ENCODE peak calls at places on chromosomes 1 and 21, in six cellular contexts. Z is AG10803, Y is ureter, S is body of pancreas, F is AG04450, M is COLO829. W is an unnamed sample.

GRCh38 chr1:64051801-64052200 is 151.6 kb upstream of the UBE2U start:
- DNase-seq in M (no peak), F (no peak), Y (no peak), S (no peak), Z (no peak), W (no peak)

GRCh38 chr1:92797961-92798360 is 13.1 kb upstream of the EVI5 start:
- DNase-seq in Z (peak), S (no peak), M (peak), F (peak), Y (no peak), W (no peak)

GRCh38 chr1:231387770-231388669 is 34.1 kb downstream of the EGLN1 start:
- DNase-seq in F (no peak), Y (no peak), S (no peak), Z (peak), M (no peak), W (no peak)

GRCh38 chr1:89382479-89382878 is 18.6 kb downstream of the GBP6 start:
- DNase-seq in M (peak), Z (no peak), F (no peak), S (no peak), Y (no peak), W (no peak)

GRCh38 chr21:40404319-40404906 is 442.5 kb downstream of the DSCAM start:
- DNase-seq in F (no peak), Y (no peak), S (no peak), Z (no peak), M (no peak), W (no peak)

GRCh38 chr1:31216016-31216415 is 23.7 kb downstream of the NKAIN1 start:
- DNase-seq in Z (peak), F (no peak), S (peak), M (no peak), Y (peak), W (no peak)

GRCh38 chr1:224859651-224860050 is 69.8 kb upstream of the DNAH14 start:
- DNase-seq in Y (no peak), Z (no peak), M (no peak), F (no peak), S (no peak), W (no peak)

GRCh38 chr1:61220531-61220930 is 138.2 kb downstream of the NFIA start:
- DNase-seq in S (no peak), Z (peak), M (no peak), Y (no peak), F (no peak), W (no peak)

GRCh38 chr1:39214021-39214713 is 9.7 kb downstream of the MACF1 start:
- DNase-seq in Z (peak), F (no peak), Y (no peak), S (no peak), M (no peak), W (no peak)

GRCh38 chr1:1907098-1907736 is 7.8 kb upstream of the CALML6 start:
- DNase-seq in M (no peak), S (peak), Y (peak), Z (peak), F (no peak), W (no peak)

GRCh38 chr1:181113061-181113695 is 24.7 kb downstream of the IER5 start:
- DNase-seq in Z (no peak), S (no peak), M (no peak), Y (no peak), F (no peak), W (no peak)

GRCh38 chr21:39087238-39087975 is 95.8 kb downstream of the PSMG1 start:
- DNase-seq in Y (no peak), F (no peak), M (peak), Z (no peak), S (no peak), W (no peak)

W was measured in AG09309.